ENCODE peak calls at places on chromosome 12, in eight cellular contexts. V is tibial artery; B is CD4-positive, CD25-positive, alpha-beta regulatory T cell; E is small intestine; R is AG04450; W is stomach; J is tibial nerve; C is gastrocnemius medialis. T is an unnamed sample.

GRCh38 chr12:25694072-25694471 is 141.0 kb upstream of the LMNTD1 start:
- DNase-seq in W (no peak), C (no peak), R (no peak), B (no peak), J (peak), E (no peak), V (peak), T (no peak)

GRCh38 chr12:107450541-107450940 is 235.1 kb upstream of the PWP1 start:
- DNase-seq in B (no peak), E (no peak), V (no peak), C (no peak), J (no peak), R (no peak), W (no peak), T (no peak)

GRCh38 chr12:27787559-27787958 is 7.5 kb upstream of the MANSC4 start:
- DNase-seq in C (no peak), W (no peak), R (peak), V (no peak), B (no peak), J (no peak), E (no peak), T (no peak)

GRCh38 chr12:105820407-105821140 is 318.2 kb downstream of the NUAK1 start:
- DNase-seq in W (no peak), R (no peak), B (no peak), J (peak), V (peak), E (no peak), C (peak), T (peak)

GRCh38 chr12:68240079-68240478 is 13.3 kb downstream of the IL22 start:
- DNase-seq in R (no peak), C (no peak), B (no peak), J (no peak), E (peak), W (no peak), V (peak), T (peak)

GRCh38 chr12:59999291-59999690 is 403.5 kb downstream of the SLC16A7 start:
- DNase-seq in E (no peak), B (no peak), R (no peak), C (no peak), J (no peak), V (no peak), W (no peak), T (no peak)

GRCh38 chr12:90896164-90896563 is 58.8 kb downstream of the CCER1 start:
- DNase-seq in W (no peak), E (no peak), J (no peak), V (no peak), C (no peak), R (peak), B (no peak), T (peak)

GRCh38 chr12:39010406-39010805 is 105.0 kb upstream of the CPNE8 start:
- DNase-seq in B (no peak), W (no peak), J (no peak), E (no peak), C (no peak), V (no peak), R (no peak), T (no peak)

GRCh38 chr12:57476162-57476992 is 3.3 kb downstream of the ARHGAP9 start:
- DNase-seq in V (no peak), W (peak), J (no peak), E (no peak), R (no peak), C (no peak), B (peak), T (no peak)

DNA sequence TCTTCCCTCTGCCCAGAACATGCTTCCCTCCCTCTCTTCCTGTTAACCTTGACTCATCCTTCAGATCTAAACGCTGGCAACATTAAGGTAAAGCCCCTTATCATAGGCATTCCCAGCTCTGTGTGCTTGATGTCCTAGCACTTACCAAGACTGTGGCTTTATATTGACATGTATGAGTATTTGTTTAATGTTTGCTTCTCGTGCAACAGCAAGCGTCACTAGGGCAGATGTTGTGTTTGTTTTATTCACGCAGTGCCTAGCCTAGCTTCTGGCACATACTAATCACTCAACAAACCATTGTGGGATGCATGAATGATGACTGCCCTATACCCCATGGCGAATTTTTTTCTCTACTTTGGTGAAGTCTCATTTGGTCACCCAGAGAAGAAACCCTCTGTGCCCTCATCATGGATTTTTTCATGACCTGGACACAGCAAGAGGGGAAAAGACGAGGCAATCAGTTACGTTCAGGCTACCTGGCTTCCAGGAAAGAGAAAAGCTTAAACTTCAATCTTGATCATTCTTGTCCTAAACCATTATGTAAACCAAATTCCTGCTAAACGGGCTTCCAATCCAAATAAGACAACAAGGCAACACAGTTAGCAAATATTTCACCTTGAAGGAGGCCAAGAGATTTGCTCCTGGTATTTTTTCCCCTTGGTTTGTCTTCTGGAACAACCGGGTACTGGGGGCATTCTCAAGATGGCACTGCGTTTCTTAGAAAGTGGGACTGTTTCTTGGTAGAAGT is 47.9 kb upstream of the SOCS2 start:
- DNase-seq in V (no peak), R (no peak), C (no peak), E (no peak), W (peak), J (no peak), B (no peak), T (no peak)
- H3K27ac ChIP-seq in V (no peak), R (no peak), C (no peak), E (no peak), W (peak), J (no peak), B (no peak), T (no peak)

DNA sequence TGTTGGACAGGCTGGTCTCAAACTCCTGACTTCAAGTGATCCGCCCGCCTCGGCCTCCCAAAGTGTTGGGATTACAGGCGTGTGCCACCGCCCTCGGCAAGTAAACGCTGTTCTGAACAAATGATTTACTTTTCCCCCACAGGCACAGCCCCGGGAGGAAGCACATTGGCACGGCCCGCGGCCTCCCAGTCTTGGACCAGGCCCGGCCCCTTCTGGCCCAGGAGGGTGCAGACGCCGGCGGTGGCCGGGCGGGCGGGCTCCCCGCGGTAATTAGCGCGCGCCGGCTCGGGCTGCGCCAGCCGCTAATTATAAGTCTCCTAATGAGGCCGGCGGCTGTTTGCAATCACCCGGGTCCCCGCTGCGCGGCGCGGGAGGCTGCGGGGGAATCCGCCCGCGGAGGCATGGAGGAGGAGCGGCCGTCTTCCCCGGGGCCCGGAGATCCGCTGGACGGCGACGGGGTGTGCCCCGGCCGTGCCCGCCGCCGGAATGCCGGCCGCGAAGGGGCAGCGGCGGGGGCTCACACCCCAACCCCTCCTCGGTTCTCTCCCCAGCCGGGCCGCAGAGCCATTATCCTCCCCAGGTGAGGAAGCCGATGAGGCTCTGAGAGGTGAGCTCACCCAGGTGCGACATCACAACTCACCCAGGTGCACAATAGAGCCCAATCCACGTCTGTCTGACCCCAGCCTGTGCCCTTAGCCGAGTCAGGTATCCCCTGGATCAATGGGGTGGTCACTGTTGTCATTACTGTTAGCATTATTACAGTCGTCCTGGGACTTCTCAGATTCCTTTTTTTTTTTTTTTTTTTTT is 3.3 kb upstream of the POP5 start:
- DNase-seq in C (no peak), E (peak), B (peak), V (peak), W (peak), R (no peak), J (peak), T (peak)
- H3K4me3 ChIP-seq in C (peak), E (peak), B (no peak), V (peak), W (peak), R (peak), J (peak), T (peak)

GRCh38 chr12:20370841-20371240 is 2.5 kb downstream of the PDE3A start:
- DNase-seq in E (no peak), V (no peak), B (no peak), W (no peak), R (no peak), C (no peak), J (no peak), T (no peak)

GRCh38 chr12:20368653-20369163 is 371 bp downstream of the PDE3A start:
- DNase-seq in W (no peak), V (peak), J (peak), R (no peak), B (no peak), C (no peak), E (peak), T (peak)

GRCh38 chr12:20370001-20370381 is 1.7 kb downstream of the PDE3A start:
- DNase-seq in V (peak), W (no peak), R (no peak), J (peak), E (peak), B (no peak), C (peak), T (peak)

GRCh38 chr12:20367731-20368652 is at the start of gene PDE3A:
- DNase-seq in B (no peak), R (no peak), J (peak), E (peak), V (peak), C (peak), W (no peak), T (peak)

GRCh38 chr12:20369164-20370000 is 1.0 kb downstream of the PDE3A start:
- DNase-seq in B (no peak), E (peak), R (no peak), W (peak), C (peak), J (peak), V (peak), T (peak)
- H3K27ac ChIP-seq in B (no peak), E (peak), R (no peak), W (peak), C (peak), J (peak), V (peak), T (no peak)

DNA sequence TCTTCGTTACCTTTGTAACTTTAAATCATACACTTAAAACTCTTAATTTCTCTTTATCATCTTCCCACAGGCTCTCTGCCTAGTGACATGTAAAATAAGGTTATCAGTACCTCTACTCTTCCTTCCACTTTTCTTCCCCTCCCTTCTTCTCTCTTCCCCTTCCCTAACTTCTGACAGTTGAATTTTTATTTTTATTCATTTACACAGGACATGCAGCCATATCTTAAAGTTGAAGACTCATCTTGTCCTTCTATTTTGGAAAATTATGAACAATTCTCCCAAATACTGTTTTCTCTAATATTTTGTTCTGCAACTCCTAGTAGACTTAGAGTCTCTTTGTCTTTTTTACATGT is 263.9 kb downstream of the FBXL14 start:
- DNase-seq in B (no peak), R (no peak), C (no peak), V (no peak), E (no peak), W (no peak), J (no peak), T (no peak)
- H3K4me3 ChIP-seq in B (no peak), R (no peak), C (no peak), V (no peak), E (no peak), W (no peak), J (no peak), T (no peak)

T was measured in cardiac muscle cell.